ENCODE peak calls at places on chromosomes 12 and 14, in five cellular contexts. F is HEK293T; E is central memory CD8-positive, alpha-beta T cell; T is EL; S is bronchial epithelial cell. Q is an unnamed sample.

GRCh38 chr14:48398675-48399282 is 723.4 kb upstream of the MDGA2 start:
- DNase-seq in F (peak), S (peak), T (no peak), E (no peak), Q (no peak)

GRCh38 chr12:116881325-116881866 is at the start of gene HRK:
- DNase-seq in T (no peak), E (no peak), S (no peak), F (peak), Q (no peak)

GRCh38 chr12:64097346-64098105 is 124.6 kb downstream of the KICS2 start:
- DNase-seq in E (no peak), F (no peak), S (no peak), T (peak), Q (no peak)

GRCh38 chr12:45731376-45731775 is 1.9 kb downstream of the ARID2 start:
- DNase-seq in T (no peak), S (no peak), E (no peak), F (no peak), Q (no peak)

GRCh38 chr12:111056618-111057521 is 136.5 kb upstream of the MYL2 start:
- DNase-seq in E (peak), T (no peak), F (no peak), S (peak), Q (no peak)

GRCh38 chr14:102544745-102545460 is 35.3 kb upstream of the ANKRD9 start:
- DNase-seq in E (no peak), T (no peak), F (no peak), S (no peak), Q (no peak)

GRCh38 chr12:28933864-28934527 is 215.1 kb upstream of the FAR2 start:
- DNase-seq in S (peak), T (no peak), E (no peak), F (no peak), Q (no peak)

GRCh38 chr12:111788178-111788654 is 21.5 kb downstream of the ALDH2 start:
- DNase-seq in S (no peak), E (no peak), T (peak), F (no peak), Q (no peak)

GRCh38 chr14:22387776-22388241 is 201.2 kb downstream of the DAD1 start:
- DNase-seq in E (no peak), T (no peak), F (peak), S (no peak), Q (no peak)

GRCh38 chr12:3250576-3250975 is 173.4 kb downstream of the TSPAN9 start:
- DNase-seq in S (no peak), T (no peak), F (no peak), E (no peak), Q (no peak)

GRCh38 chr12:88578821-88579518 is 1.3 kb downstream of the KITLG start:
- DNase-seq in S (peak), T (peak), F (peak), E (no peak), Q (peak)

GRCh38 chr14:83842536-83842935 is 1687.4 kb upstream of the FLRT2 start:
- DNase-seq in E (no peak), T (no peak), S (no peak), F (no peak), Q (peak)

GRCh38 chr12:55651314-55651703 is 14.6 kb downstream of the OR10P1 start:
- DNase-seq in S (no peak), F (no peak), E (no peak), T (no peak), Q (no peak)

GRCh38 chr12:113214938-113215400 is 6.3 kb upstream of the TPCN1 start:
- DNase-seq in F (no peak), S (peak), T (peak), E (no peak), Q (no peak)

GRCh38 chr12:92629349-92630065 is 73.3 kb upstream of the PLEKHG7 start:
- DNase-seq in S (no peak), E (no peak), F (peak), T (peak), Q (no peak)

GRCh38 chr14:75446447-75446846 is 18.6 kb downstream of the JDP2 start:
- DNase-seq in E (no peak), T (no peak), S (no peak), F (no peak), Q (no peak)

GRCh38 chr12:6792522-6793201 is 3.3 kb downstream of the CD4 start:
- DNase-seq in E (no peak), T (no peak), F (no peak), S (no peak), Q (no peak)

GRCh38 chr14:61188936-61189808 is 92.0 kb downstream of the TMEM30B start:
- DNase-seq in E (no peak), T (peak), S (peak), F (peak), Q (no peak)

GRCh38 chr14:77598366-77599050 is 17.9 kb downstream of the SPTLC2 start:
- DNase-seq in T (no peak), F (no peak), S (peak), E (no peak), Q (no peak)

GRCh38 chr14:52918486-52918885 is 32.4 kb downstream of the FERMT2 start:
- DNase-seq in S (peak), T (peak), E (peak), F (no peak), Q (no peak)

GRCh38 chr12:129610601-129611120 is 293.2 kb downstream of the TMEM132D start:
- DNase-seq in S (no peak), E (no peak), T (no peak), F (no peak), Q (no peak)

Q was measured in NCI-H187 treated with DMSO at 0.1 percent for 48 hours.